ENCODE peak calls at places on chromosomes 2 and 18, in four cellular contexts. X is HCT116, B is upper lobe of left lung, T is prostate gland. Y is an unnamed sample.

GRCh38 chr2:162521871-162522655 is 178.1 kb downstream of the GCA start:
- DNase-seq in X (no peak), B (no peak), T (no peak), Y (no peak)

GRCh38 chr18:36532815-36533214 is 235.3 kb downstream of the FHOD3 start:
- DNase-seq in X (no peak), B (no peak), T (no peak), Y (no peak)

GRCh38 chr2:127080941-127081769 is 25.8 kb downstream of the BIN1 start:
- DNase-seq in X (no peak), B (peak; percentile 82), T (peak; percentile 34), Y (no peak)

GRCh38 chr18:63309422-63309821 is 10.1 kb downstream of the BCL2 start:
- DNase-seq in X (no peak), B (no peak), T (no peak), Y (no peak)

GRCh38 chr2:200451506-200451905 is 58.4 kb downstream of the KCTD18 start:
- DNase-seq in X (no peak), B (no peak), T (no peak), Y (no peak)

GRCh38 chr2:142097711-142098110 is 33.1 kb downstream of the LRP1B start:
- DNase-seq in X (no peak), B (no peak), T (no peak), Y (no peak)

GRCh38 chr2:215003001-215003400 is 135.4 kb downstream of the ABCA12 start:
- DNase-seq in X (no peak), B (no peak), T (no peak), Y (no peak)

GRCh38 chr2:144528108-144528507 is 8.2 kb upstream of the ZEB2 start:
- DNase-seq in X (no peak), B (no peak), T (no peak), Y (no peak)

GRCh38 chr2:98804736-98805135 is 73.8 kb upstream of the MGAT4A start:
- DNase-seq in X (no peak), B (no peak), T (no peak), Y (no peak)

GRCh38 chr2:145744541-145745386 is 1224.8 kb upstream of the ZEB2 start:
- DNase-seq in X (no peak), B (no peak), T (no peak), Y (no peak)

GRCh38 chr2:175579646-175580045 is 398.1 kb upstream of the ATP5MC3 start:
- DNase-seq in X (no peak), B (no peak), T (no peak), Y (no peak)

GRCh38 chr2:23649819-23650218 is 264.8 kb downstream of the KLHL29 start:
- DNase-seq in X (no peak), B (no peak), T (no peak), Y (no peak)

GRCh38 chr2:55888941-55889340 is 34.6 kb downstream of the EFEMP1 start:
- DNase-seq in X (no peak), B (no peak), T (no peak), Y (no peak)

GRCh38 chr2:235453605-235454151 is 40.2 kb upstream of the AGAP1 start:
- DNase-seq in X (no peak), B (no peak), T (no peak), Y (no peak)

GRCh38 chr2:60880633-60880987 is 764 bp upstream of the REL start:
- DNase-seq in X (no peak), B (no peak), T (no peak), Y (no peak)

GRCh38 chr2:28362991-28363521 is 29.6 kb upstream of the FOSL2 start:
- DNase-seq in X (no peak), B (no peak), T (no peak), Y (no peak)

GRCh38 chr2:71778514-71779305 is 325.3 kb downstream of the DYSF start:
- DNase-seq in X (no peak), B (no peak), T (peak; percentile 9), Y (no peak)

GRCh38 chr2:152367547-152368250 is 32.7 kb downstream of the FMNL2 start:
- DNase-seq in X (no peak), B (no peak), T (no peak), Y (no peak)

GRCh38 chr2:149029312-149029965 is 9.1 kb upstream of the LYPD6B start:
- DNase-seq in X (no peak), B (peak; percentile 32), T (no peak), Y (no peak)

GRCh38 chr18:59921384-59921891 is 21.6 kb downstream of the PMAIP1 start:
- DNase-seq in X (no peak), B (no peak), T (no peak), Y (no peak)

GRCh38 chr2:43363086-43363485 is 136.7 kb upstream of the ZFP36L2 start:
- DNase-seq in X (no peak), B (no peak), T (no peak), Y (no peak)

GRCh38 chr18:54776282-54776977 is 51.8 kb upstream of the RAB27B start:
- DNase-seq in X (peak; percentile 95), B (no peak), T (no peak), Y (peak; percentile 89)

GRCh38 chr18:54775686-54776085 is 52.6 kb upstream of the RAB27B start:
- DNase-seq in X (peak; percentile 64), B (no peak), T (no peak), Y (no peak)

GRCh38 chr18:54772081-54772480 is 56.2 kb upstream of the RAB27B start:
- DNase-seq in X (no peak), B (no peak), T (no peak), Y (no peak)

GRCh38 chr18:54774971-54775665 is 53.2 kb upstream of the RAB27B start:
- DNase-seq in X (no peak), B (no peak), T (no peak), Y (no peak)

GRCh38 chr18:54774423-54774822 is 53.9 kb upstream of the RAB27B start:
- DNase-seq in X (no peak), B (no peak), T (no peak), Y (no peak)
- TF ChIP-seq POLR2AphosphoS5 in X (no peak), B (no peak), T (no peak), Y (no peak)

DNA sequence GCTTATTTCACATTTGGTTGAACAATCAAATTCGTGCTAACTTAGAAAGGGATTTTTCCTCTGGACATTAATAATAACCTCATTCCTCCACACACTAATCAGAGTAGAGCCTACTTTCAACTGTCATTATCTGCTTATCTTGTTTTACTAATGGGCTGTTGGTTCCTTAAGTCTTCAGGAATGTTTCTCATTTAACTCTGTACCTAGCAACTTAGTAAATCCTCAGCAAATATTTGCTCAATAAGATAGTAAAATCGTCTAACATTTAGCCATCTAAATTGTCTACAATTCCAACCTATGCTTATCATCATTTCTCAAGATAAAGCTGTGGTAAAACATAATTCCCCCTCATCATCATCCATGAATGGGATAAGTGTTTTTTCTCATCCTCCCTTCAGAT is 98.1 kb downstream of the CDH2 start:
- DNase-seq in X (no peak), B (no peak), T (no peak), Y (no peak)
- H3K4me1 ChIP-seq in X (no peaks in the 10 kb centered on the region), B (no peaks in the 10 kb centered on the region), T (no peaks in the 10 kb centered on the region), Y (no peaks in the 10 kb centered on the region)

DNA sequence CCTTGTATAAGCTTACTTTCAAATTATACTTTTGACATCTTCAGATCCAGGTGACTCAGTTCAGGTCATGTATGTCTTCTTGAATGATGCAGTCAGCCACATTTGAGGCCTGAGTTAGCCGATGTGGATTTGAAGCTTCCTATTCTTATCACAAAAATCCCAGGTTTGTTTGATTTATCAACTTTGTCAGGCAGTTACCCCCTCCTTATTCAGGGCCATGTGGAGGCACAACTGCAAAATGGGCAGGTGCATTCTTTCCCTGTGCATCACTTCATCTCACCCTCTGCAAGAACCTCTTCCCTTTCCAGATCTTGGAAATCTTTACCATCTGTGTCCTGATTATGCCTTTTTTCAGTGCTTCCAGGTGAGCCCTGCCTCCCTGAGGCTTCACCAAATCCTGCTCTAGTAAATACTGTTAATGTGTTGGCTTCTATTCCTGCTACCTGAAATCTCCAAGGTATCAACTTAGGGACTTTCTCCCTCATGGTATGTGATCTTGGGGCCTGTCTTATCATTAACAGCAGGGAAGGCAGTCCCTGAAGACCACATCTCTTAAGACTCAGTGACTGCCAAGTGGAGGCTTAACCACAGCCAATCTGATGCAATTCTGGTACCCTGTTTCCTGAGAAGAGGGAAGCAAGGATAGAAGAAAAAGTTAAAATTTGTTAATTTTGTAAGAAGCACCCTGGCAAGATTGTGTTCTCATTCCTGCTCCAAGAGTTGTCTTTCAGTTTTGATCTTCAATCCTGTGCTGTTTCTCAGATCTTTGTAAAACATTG is 9.4 kb upstream of the ARHGAP28 start:
- DNase-seq in X (no peak), B (no peak), T (no peak), Y (no peak)
- TF ChIP-seq CTCF in X (no peak), B (no peak), T (no peak), Y (no peak)

GRCh38 chr2:119433636-119434327 is 2.1 kb downstream of the TMEM37 start:
- DNase-seq in X (no peak), B (no peak), T (no peak), Y (no peak)
- TF ChIP-seq POLR2AphosphoS5 in X (no peak), B (no peak), T (no peak), Y (no peak)

DNA sequence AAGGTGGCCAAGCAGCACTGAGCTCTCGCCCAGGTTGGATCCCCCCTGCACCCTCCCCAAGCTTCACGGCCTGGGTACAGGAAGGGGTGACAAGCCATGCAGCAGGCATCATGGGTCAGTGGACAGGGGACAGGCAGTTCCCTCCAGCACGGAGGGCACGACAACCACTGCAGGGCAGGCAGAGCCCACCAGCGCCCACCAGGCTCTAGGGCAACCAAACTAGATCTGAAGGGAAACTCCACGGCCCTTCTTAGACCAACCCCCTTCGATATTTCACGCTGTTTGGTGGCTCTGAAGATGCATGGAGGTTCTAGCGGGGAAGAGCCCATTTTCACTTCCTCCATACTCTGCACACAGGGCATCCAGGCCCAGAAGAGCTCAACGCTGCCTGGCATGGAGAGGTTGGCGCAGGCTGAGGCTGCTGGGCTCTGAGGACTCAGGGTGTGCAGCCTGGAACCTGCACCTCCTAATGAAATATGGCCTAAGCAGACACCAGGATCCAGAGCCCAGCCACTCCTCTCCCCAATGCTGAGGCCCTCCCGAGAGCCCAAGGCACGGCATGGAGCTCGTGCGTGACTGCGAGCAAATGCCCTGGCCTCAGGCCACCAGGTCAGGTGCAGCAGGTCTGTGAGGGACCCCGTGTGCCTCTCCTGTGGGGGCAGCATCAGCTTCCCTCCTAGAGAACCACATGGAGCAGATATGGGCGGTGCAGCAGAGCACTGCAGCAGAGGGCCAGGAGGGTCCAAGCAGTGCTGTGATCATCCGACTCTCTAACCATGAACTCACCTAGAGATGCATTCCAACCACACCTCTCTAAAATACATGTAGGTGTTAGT is 8.7 kb upstream of the MTERF4 start:
- DNase-seq in X (no peak), B (peak; percentile 51), T (no peak), Y (no peak)
- H3K4me1 ChIP-seq in X (no peaks in the 10 kb centered on the region), B (peaks cover 6% of the 10 kb centered on the region), T (no peaks in the 10 kb centered on the region), Y (no peaks in the 10 kb centered on the region)

Y was measured in Panc1.